ENCODE peak calls at places on chromosomes 3 and 15, in eight cellular contexts. Q is PC-9, V is mammary epithelial cell, W is GM23338, Y is MM.1S, D is neural progenitor cell, K is GM23248, E is endothelial cell of umbilical vein. N is an unnamed sample.

GRCh38 chr15:76996526-76997401 is 1.8 kb downstream of the PSTPIP1 start:
- DNase-seq in Q (no peak), V (no peak), W (no peak), Y (no peak), D (no peak), K (peak), E (peak), N (peak)

GRCh38 chr15:93941687-93942086 is 289.7 kb upstream of the MCTP2 start:
- DNase-seq in Q (no peak), V (no peak), W (no peak), Y (no peak), D (no peak), K (no peak), E (no peak), N (no peak)

GRCh38 chr3:126964261-126964660 is 18.7 kb upstream of the PLXNA1 start:
- DNase-seq in Q (no peak), V (no peak), W (no peak), Y (no peak), D (no peak), K (no peak), E (no peak), N (no peak)

GRCh38 chr3:50238549-50239026 is 2.6 kb downstream of the GNAI2 start:
- DNase-seq in Q (no peak), V (peak), W (no peak), Y (no peak), D (no peak), K (peak), E (peak), N (peak)

GRCh38 chr3:157939166-157939565 is 167.1 kb downstream of the SHOX2 start:
- DNase-seq in Q (no peak), V (no peak), W (no peak), Y (no peak), D (no peak), K (no peak), E (no peak), N (no peak)

GRCh38 chr3:153978023-153978422 is 143.2 kb upstream of the ARHGEF26 start:
- DNase-seq in Q (no peak), V (no peak), W (no peak), Y (no peak), D (no peak), K (no peak), E (no peak), N (no peak)

GRCh38 chr3:11291808-11292207 is 19.6 kb downstream of the ATG7 start:
- DNase-seq in Q (peak), V (no peak), W (no peak), Y (no peak), D (no peak), K (no peak), E (no peak), N (no peak)

GRCh38 chr3:188682316-188682715 is 489.5 kb upstream of the TPRG1 start:
- DNase-seq in Q (no peak), V (no peak), W (no peak), Y (no peak), D (no peak), K (no peak), E (no peak), N (no peak)

GRCh38 chr15:39391230-39391629 is 189.6 kb upstream of the THBS1 start:
- DNase-seq in Q (peak), V (peak), W (no peak), Y (no peak), D (no peak), K (peak), E (no peak), N (no peak)

GRCh38 chr15:26967719-26968269 is 3.2 kb upstream of the GABRG3 start:
- DNase-seq in Q (no peak), V (no peak), W (peak), Y (no peak), D (peak), K (peak), E (no peak), N (peak)

GRCh38 chr3:32077260-32078084 is 28.9 kb upstream of the GPD1L start:
- DNase-seq in Q (no peak), V (no peak), W (peak), Y (no peak), D (no peak), K (no peak), E (peak), N (no peak)

GRCh38 chr3:164890061-164890460 is 188.2 kb downstream of the SI start:
- DNase-seq in Q (no peak), V (no peak), W (peak), Y (no peak), D (no peak), K (no peak), E (no peak), N (no peak)

GRCh38 chr3:119751423-119751822 is 30.5 kb upstream of the NR1I2 start:
- DNase-seq in Q (no peak), V (no peak), W (no peak), Y (no peak), D (no peak), K (no peak), E (peak), N (no peak)

DNA sequence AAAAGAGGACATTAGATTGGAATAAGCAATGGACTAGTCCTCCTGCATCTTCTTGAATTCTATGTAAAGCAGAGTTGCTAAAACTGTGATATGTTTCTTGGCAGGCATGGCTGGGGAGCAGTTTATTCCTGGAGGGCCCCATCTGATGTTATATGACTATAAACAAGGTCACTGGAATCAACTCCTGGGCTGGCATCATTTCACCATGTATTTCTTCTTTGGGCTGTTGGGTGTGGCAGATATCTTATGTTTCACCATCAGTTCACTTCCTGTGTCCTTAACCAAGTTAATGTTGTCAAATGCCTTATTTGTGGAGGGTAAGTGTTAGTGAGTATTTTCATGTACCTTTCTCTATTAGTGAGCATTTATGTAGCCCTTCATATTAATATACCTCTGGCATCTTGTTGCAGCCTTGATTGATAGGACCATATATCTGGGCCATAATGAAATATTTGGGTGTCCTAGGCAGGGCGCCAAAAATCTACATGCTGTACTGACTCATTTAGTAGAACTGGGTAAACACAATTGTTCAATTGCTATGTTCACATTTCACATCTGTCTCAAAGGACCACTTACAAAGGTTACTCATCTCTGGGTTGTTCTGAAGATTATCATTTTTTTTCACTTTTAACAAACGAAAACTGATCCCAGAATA is 52.6 kb upstream of the ADGRG7 start:
- DNase-seq in Q (peak), V (peak), W (no peak), Y (no peak), D (no peak), K (peak), E (peak), N (peak)
- H3K4me2 ChIP-seq in Q (no peak), V (peak), W (no peak), Y (no peak), D (no peak), K (peak), E (no peak), N (no peak)

DNA sequence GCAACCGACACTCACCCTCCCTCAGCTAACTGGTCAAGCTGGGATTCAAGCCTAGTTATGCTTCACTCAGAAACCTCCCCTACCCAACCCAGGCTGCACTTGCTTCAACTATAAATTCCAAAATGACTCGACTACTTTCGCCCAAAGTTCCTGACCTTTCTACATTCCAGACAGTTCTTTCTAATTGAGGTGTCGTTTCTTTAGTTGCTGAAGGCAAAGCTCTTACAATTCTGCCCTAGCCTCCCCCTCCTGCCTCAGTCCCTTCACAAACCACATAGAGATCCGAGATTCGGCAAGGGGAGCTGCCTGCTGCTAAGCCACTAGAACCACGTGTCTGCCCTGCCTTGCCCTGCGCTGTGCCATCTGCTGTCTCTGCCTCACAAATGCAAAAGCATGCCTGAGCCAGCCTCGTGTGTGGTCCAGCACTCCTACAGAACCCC is 74.7 kb upstream of the SH3GL3 start:
- DNase-seq in Q (peak), V (peak), W (peak), Y (no peak), D (peak), K (peak), E (no peak), N (peak)
- H3K4me2 ChIP-seq in Q (peak), V (no peak), W (no peak), Y (no peak), D (peak), K (peak), E (no peak), N (no peak)

DNA sequence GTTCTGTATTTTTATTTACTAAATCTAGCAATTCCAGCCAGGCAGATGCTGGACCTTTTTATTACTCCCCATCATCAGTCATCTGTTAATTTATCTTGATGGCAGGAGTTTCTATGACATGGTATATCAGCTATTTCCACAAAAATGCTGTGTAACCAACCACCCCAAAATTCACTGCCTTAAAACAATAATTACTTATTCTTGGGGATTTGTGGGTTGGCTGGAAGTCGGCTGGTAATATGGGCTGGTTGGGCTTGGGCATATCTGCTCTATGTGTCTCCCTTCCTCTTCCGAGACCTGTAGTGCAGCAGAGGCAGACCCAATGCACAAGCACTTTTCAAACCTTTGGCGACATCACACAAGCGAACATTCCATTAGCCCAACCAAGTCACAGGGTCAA is 92.1 kb upstream of the UBE2E1 start:
- DNase-seq in Q (no peak), V (no peak), W (no peak), Y (no peak), D (no peak), K (peak), E (no peak), N (peak)
- H3K4me2 ChIP-seq in Q (peak), V (no peak), W (no peak), Y (peak), D (no peak), K (no peak), E (no peak), N (no peak)

GRCh38 chr3:162014284-162014683 is 517.7 kb downstream of the OTOL1 start:
- DNase-seq in Q (no peak), V (no peak), W (no peak), Y (no peak), D (no peak), K (no peak), E (no peak), N (no peak)
- H3K4me2 ChIP-seq in Q (no peak), V (no peak), W (no peak), Y (no peak), D (no peak), K (no peak), E (no peak), N (no peak)

GRCh38 chr15:99365232-99365631 is 114.0 kb downstream of the LRRC28 start:
- DNase-seq in Q (no peak), V (no peak), W (no peak), Y (peak), D (no peak), K (no peak), E (peak), N (no peak)
- H3K4me2 ChIP-seq in Q (no peak), V (no peak), W (no peak), Y (peak), D (no peak), K (no peak), E (no peak), N (no peak)

DNA sequence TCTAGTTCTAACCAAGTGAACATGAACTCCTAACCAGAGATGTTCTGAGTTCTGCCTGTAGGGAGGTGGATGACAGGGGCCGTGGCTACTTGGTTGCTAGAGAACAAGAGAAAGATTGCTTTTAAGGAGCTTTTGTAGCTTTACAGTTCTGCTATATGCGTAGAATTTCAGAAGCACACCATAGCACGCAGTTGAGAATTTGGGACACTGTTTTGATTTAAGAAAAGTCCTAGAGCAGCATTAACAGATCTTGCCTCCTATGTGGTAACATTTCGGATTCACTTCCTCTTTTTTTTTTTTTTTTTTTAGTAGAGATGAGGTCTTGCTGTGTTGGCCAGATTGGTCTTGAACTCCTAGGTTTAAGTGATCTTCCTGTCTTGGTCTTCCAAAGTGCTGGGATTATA is 181.7 kb downstream of the TCF12 start:
- DNase-seq in Q (no peak), V (no peak), W (no peak), Y (no peak), D (no peak), K (no peak), E (no peak), N (no peak)
- H3K4me2 ChIP-seq in Q (no peak), V (no peak), W (no peak), Y (no peak), D (no peak), K (no peak), E (no peak), N (no peak)

DNA sequence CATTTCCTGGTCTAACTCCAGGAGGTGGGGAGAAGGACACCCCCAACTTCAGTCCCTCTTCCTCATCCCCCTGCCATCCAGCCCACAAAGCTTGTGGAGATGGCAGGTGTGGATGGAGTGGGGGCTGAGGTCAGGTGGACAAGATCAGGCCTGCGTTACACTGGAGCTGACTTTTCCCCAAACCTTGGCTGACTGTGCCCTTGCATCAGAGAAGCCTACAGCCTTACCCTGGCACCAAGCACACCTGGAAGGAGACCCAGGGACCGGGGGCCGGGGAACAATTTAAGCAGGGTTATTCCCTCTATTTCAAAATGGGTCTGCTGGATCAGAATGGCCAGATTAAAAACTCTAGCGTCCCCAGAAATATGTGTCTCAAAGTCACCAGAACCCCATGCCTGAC is 14.4 kb downstream of the TNK2 start:
- DNase-seq in Q (no peak), V (no peak), W (no peak), Y (no peak), D (no peak), K (no peak), E (no peak), N (no peak)
- H3K4me2 ChIP-seq in Q (peak), V (peak), W (no peak), Y (no peak), D (no peak), K (peak), E (no peak), N (no peak)

GRCh38 chr3:191378142-191378541 is 47.8 kb upstream of the UTS2B start:
- DNase-seq in Q (no peak), V (peak), W (no peak), Y (peak), D (no peak), K (peak), E (no peak), N (no peak)
- H3K4me2 ChIP-seq in Q (no peak), V (peak), W (no peak), Y (peak), D (no peak), K (peak), E (peak), N (peak)